ENCODE peak calls at places on chromosomes 11 and 22, in five cellular contexts. One of them, this sample, is unnamed.

GRCh38 chr11:94734563-94735275 is 33.4 kb upstream of the AMOTL1 start:
- DNase-seq in sigmoid colon: no peak
- DNase-seq in GM12865: no peak
- DNase-seq in tibial artery: no peak
- DNase-seq in epithelial cell of esophagus: peak; percentile 53
- DNase-seq in this sample: no peak

GRCh38 chr11:9039194-9039593 is 35.4 kb upstream of the NRIP3 start:
- DNase-seq in sigmoid colon: no peak
- DNase-seq in GM12865: peak; percentile 56
- DNase-seq in tibial artery: no peak
- DNase-seq in epithelial cell of esophagus: peak; percentile 87
- DNase-seq in this sample: no peak

GRCh38 chr11:61149624-61150615 is 11.3 kb downstream of the VPS37C start:
- DNase-seq in sigmoid colon: peak; percentile 32
- DNase-seq in GM12865: no peak
- DNase-seq in tibial artery: no peak
- DNase-seq in epithelial cell of esophagus: peak; percentile 8
- DNase-seq in this sample: no peak

GRCh38 chr11:57751676-57752253 is at the start of gene BTBD18:
- DNase-seq in sigmoid colon: no peak
- DNase-seq in GM12865: peak; percentile 54
- DNase-seq in tibial artery: no peak
- DNase-seq in epithelial cell of esophagus: peak; percentile 69
- DNase-seq in this sample: no peak

GRCh38 chr11:112401036-112401769 is 140.5 kb upstream of the PLET1 start:
- DNase-seq in sigmoid colon: no peak
- DNase-seq in GM12865: no peak
- DNase-seq in tibial artery: no peak
- DNase-seq in epithelial cell of esophagus: peak; percentile 60
- DNase-seq in this sample: no peak

GRCh38 chr11:127105578-127105977 is 105.0 kb upstream of the KIRREL3 start:
- DNase-seq in sigmoid colon: no peak
- DNase-seq in GM12865: no peak
- DNase-seq in tibial artery: no peak
- DNase-seq in epithelial cell of esophagus: no peak
- DNase-seq in this sample: no peak

GRCh38 chr11:120181446-120181992 is 29.3 kb upstream of the OAF start:
- DNase-seq in sigmoid colon: no peak
- DNase-seq in GM12865: no peak
- DNase-seq in tibial artery: peak; percentile 39
- DNase-seq in epithelial cell of esophagus: no peak
- DNase-seq in this sample: no peak

GRCh38 chr11:15744693-15745092 is 611.7 kb downstream of the SOX6 start:
- DNase-seq in sigmoid colon: no peak
- DNase-seq in GM12865: no peak
- DNase-seq in tibial artery: no peak
- DNase-seq in epithelial cell of esophagus: no peak
- DNase-seq in this sample: no peak

GRCh38 chr11:85269109-85269508 is 358.0 kb downstream of the DLG2 start:
- DNase-seq in sigmoid colon: no peak
- DNase-seq in GM12865: no peak
- DNase-seq in tibial artery: no peak
- DNase-seq in epithelial cell of esophagus: no peak
- DNase-seq in this sample: no peak

GRCh38 chr11:45400594-45400993 is 114.5 kb upstream of the SYT13 start:
- DNase-seq in sigmoid colon: no peak
- DNase-seq in GM12865: no peak
- DNase-seq in tibial artery: no peak
- DNase-seq in epithelial cell of esophagus: no peak
- DNase-seq in this sample: no peak

GRCh38 chr22:43127166-43127908 is 15.9 kb downstream of the MCAT start:
- DNase-seq in sigmoid colon: no peak
- DNase-seq in GM12865: no peak
- DNase-seq in tibial artery: no peak
- DNase-seq in epithelial cell of esophagus: peak; percentile 84
- DNase-seq in this sample: no peak

GRCh38 chr11:118911880-118912741 is 13.6 kb downstream of the BCL9L start:
- DNase-seq in sigmoid colon: peak; percentile 97
- DNase-seq in GM12865: peak; percentile 49
- DNase-seq in tibial artery: peak; percentile 95
- DNase-seq in epithelial cell of esophagus: peak; percentile 100
- DNase-seq in this sample: no peak

GRCh38 chr11:6782720-6783119 is at the start of gene OR2AG1:
- DNase-seq in sigmoid colon: no peak
- DNase-seq in GM12865: no peak
- DNase-seq in tibial artery: no peak
- DNase-seq in epithelial cell of esophagus: no peak
- DNase-seq in this sample: no peak

GRCh38 chr22:27296091-27296675 is 505.4 kb downstream of the MN1 start:
- DNase-seq in sigmoid colon: no peak
- DNase-seq in GM12865: no peak
- DNase-seq in tibial artery: no peak
- DNase-seq in epithelial cell of esophagus: no peak
- DNase-seq in this sample: no peak

GRCh38 chr22:26168934-26169311 is 339 bp upstream of the SEZ6L start:
- DNase-seq in sigmoid colon: no peak
- DNase-seq in GM12865: no peak
- DNase-seq in tibial artery: no peak
- DNase-seq in epithelial cell of esophagus: no peak
- DNase-seq in this sample: no peak

GRCh38 chr11:78586452-78587046 is 11.9 kb upstream of the NARS2 start:
- DNase-seq in sigmoid colon: no peak
- DNase-seq in GM12865: peak; percentile 48
- DNase-seq in tibial artery: no peak
- DNase-seq in epithelial cell of esophagus: peak; percentile 33
- DNase-seq in this sample: no peak

GRCh38 chr11:95081412-95081811 is 8.2 kb upstream of the ENDOD1 start:
- DNase-seq in sigmoid colon: peak; percentile 78
- DNase-seq in GM12865: no peak
- DNase-seq in tibial artery: peak; percentile 96
- DNase-seq in epithelial cell of esophagus: no peak
- DNase-seq in this sample: no peak

GRCh38 chr11:2259897-2260451 is 10.4 kb downstream of the ASCL2 start:
- DNase-seq in sigmoid colon: peak; percentile 50
- DNase-seq in GM12865: no peak
- DNase-seq in tibial artery: peak; percentile 54
- DNase-seq in epithelial cell of esophagus: no peak
- DNase-seq in this sample: no peak

GRCh38 chr22:24816841-24817240 is 10.8 kb downstream of the SGSM1 start:
- DNase-seq in sigmoid colon: peak; percentile 89
- DNase-seq in GM12865: no peak
- DNase-seq in tibial artery: no peak
- DNase-seq in epithelial cell of esophagus: no peak
- DNase-seq in this sample: no peak

GRCh38 chr11:118587952-118588351 is 15.7 kb downstream of the ARCN1 start:
- DNase-seq in sigmoid colon: no peak
- DNase-seq in GM12865: no peak
- DNase-seq in tibial artery: no peak
- DNase-seq in epithelial cell of esophagus: no peak
- DNase-seq in this sample: no peak

GRCh38 chr11:79400717-79401330 is 40.0 kb downstream of the TENM4 start:
- DNase-seq in sigmoid colon: no peak
- DNase-seq in GM12865: peak; percentile 48
- DNase-seq in tibial artery: no peak
- DNase-seq in epithelial cell of esophagus: peak; percentile 70
- DNase-seq in this sample: no peak

GRCh38 chr11:111456086-111456858 is 55.9 kb downstream of the BTG4 start:
- DNase-seq in sigmoid colon: no peak
- DNase-seq in GM12865: no peak
- DNase-seq in tibial artery: no peak
- DNase-seq in epithelial cell of esophagus: no peak
- DNase-seq in this sample: no peak

GRCh38 chr11:69435161-69435990 is 46.1 kb upstream of the LINC01488 start:
- DNase-seq in sigmoid colon: peak; percentile 50
- DNase-seq in GM12865: no peak
- DNase-seq in tibial artery: no peak
- DNase-seq in epithelial cell of esophagus: peak; percentile 17
- DNase-seq in this sample: no peak

GRCh38 chr22:19991395-19991644 is 25.3 kb downstream of the ARVCF start:
- DNase-seq in sigmoid colon: no peak
- DNase-seq in GM12865: no peak
- DNase-seq in tibial artery: no peak
- DNase-seq in epithelial cell of esophagus: no peak
- DNase-seq in this sample: no peak

GRCh38 chr11:65590240-65590738 is 5.3 kb downstream of the KCNK7 start:
- DNase-seq in sigmoid colon: peak; percentile 84
- DNase-seq in GM12865: no peak
- DNase-seq in tibial artery: no peak
- DNase-seq in epithelial cell of esophagus: no peak
- DNase-seq in this sample: no peak

GRCh38 chr11:32774081-32774480 is 20.4 kb downstream of the CCDC73 start:
- DNase-seq in sigmoid colon: no peak
- DNase-seq in GM12865: no peak
- DNase-seq in tibial artery: no peak
- DNase-seq in epithelial cell of esophagus: no peak
- DNase-seq in this sample: no peak

GRCh38 chr22:39630721-39631120 is 60.2 kb downstream of the CACNA1I start:
- DNase-seq in sigmoid colon: no peak
- DNase-seq in GM12865: no peak
- DNase-seq in tibial artery: no peak
- DNase-seq in epithelial cell of esophagus: no peak
- DNase-seq in this sample: no peak

GRCh38 chr22:20235453-20235991 is 32.6 kb downstream of the RTN4R start:
- DNase-seq in sigmoid colon: no peak
- DNase-seq in GM12865: no peak
- DNase-seq in tibial artery: no peak
- DNase-seq in epithelial cell of esophagus: no peak
- DNase-seq in this sample: no peak

GRCh38 chr22:23180893-23181762 is 819 bp downstream of the BCR start:
- DNase-seq in sigmoid colon: no peak
- DNase-seq in GM12865: peak; percentile 54
- DNase-seq in tibial artery: peak; percentile 73
- DNase-seq in epithelial cell of esophagus: peak; percentile 43
- DNase-seq in this sample: no peak

GRCh38 chr22:23180301-23180892 is at the start of gene BCR:
- DNase-seq in sigmoid colon: peak; percentile 89
- DNase-seq in GM12865: peak; percentile 77
- DNase-seq in tibial artery: peak; percentile 89
- DNase-seq in epithelial cell of esophagus: peak; percentile 83
- DNase-seq in this sample: no peak

GRCh38 chr22:23182289-23183106 is 2.2 kb downstream of the BCR start:
- DNase-seq in sigmoid colon: no peak
- DNase-seq in GM12865: peak; percentile 67
- DNase-seq in tibial artery: no peak
- DNase-seq in epithelial cell of esophagus: peak; percentile 80
- DNase-seq in this sample: no peak

GRCh38 chr22:23183107-23183698 is 2.9 kb downstream of the BCR start:
- DNase-seq in sigmoid colon: no peak
- DNase-seq in GM12865: no peak
- DNase-seq in tibial artery: peak; percentile 85
- DNase-seq in epithelial cell of esophagus: peak; percentile 63
- DNase-seq in this sample: no peak

DNA sequence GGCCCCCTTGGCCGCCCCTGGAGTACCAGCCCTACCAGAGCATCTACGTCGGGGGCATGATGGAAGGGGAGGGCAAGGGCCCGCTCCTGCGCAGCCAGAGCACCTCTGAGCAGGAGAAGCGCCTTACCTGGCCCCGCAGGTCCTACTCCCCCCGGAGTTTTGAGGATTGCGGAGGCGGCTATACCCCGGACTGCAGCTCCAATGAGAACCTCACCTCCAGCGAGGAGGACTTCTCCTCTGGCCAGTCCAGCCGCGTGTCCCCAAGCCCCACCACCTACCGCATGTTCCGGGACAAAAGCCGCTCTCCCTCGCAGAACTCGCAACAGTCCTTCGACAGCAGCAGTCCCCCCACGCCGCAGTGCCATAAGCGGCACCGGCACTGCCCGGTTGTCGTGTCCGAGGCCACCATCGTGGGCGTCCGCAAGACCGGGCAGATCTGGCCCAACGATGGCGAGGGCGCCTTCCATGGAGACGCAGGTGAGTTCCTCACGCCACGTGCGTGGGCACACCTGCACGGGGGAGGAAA is 1.5 kb downstream of the BCR start:
- DNase-seq in sigmoid colon: no peak
- DNase-seq in GM12865: no peak
- DNase-seq in tibial artery: peak; percentile 70
- DNase-seq in epithelial cell of esophagus: peak; percentile 9
- DNase-seq in this sample: no peak
- H3K4me3 ChIP-seq in sigmoid colon: peak overlapping the region; percentile 74
- H3K4me3 ChIP-seq in GM12865: peak overlapping the region; percentile 55
- H3K4me3 ChIP-seq in tibial artery: peak overlapping the region; percentile 69
- H3K4me3 ChIP-seq in epithelial cell of esophagus: peak overlapping the region; percentile 70
- H3K4me3 ChIP-seq in this sample: peak overlapping the region; percentile 67

DNA sequence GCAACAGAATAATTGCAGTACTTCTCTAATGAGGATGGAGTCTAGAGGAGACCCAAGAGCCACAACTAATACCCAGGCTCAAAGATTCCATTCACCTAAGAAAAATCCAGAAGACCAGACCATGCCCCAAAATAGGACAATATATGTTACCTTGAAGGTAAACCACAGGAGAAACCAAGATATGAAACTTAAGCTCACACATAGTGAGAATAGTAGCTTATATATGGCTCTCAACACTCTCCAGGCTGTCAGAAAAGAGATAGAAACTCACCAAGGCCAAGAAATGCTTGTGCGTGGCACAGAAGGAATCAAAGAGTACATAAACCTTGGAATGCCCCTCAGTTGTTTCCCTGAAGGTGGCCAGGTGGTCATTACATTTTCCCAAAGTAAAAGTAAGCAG is 9.1 kb downstream of the FAM111A start:
- DNase-seq in sigmoid colon: no peak
- DNase-seq in GM12865: peak; percentile 61
- DNase-seq in tibial artery: no peak
- DNase-seq in epithelial cell of esophagus: no peak
- DNase-seq in this sample: no peak
- H3K4me3 ChIP-seq in sigmoid colon: no peak overlapping the region
- H3K4me3 ChIP-seq in GM12865: peak overlapping the region; percentile 40
- H3K4me3 ChIP-seq in tibial artery: no peak overlapping the region
- H3K4me3 ChIP-seq in epithelial cell of esophagus: no peak overlapping the region
- H3K4me3 ChIP-seq in this sample: peak overlapping the region; percentile 33

GRCh38 chr22:50415426-50415825 is 59.4 kb downstream of the SBF1 start:
- DNase-seq in sigmoid colon: no peak
- DNase-seq in GM12865: no peak
- DNase-seq in tibial artery: no peak
- DNase-seq in epithelial cell of esophagus: no peak
- DNase-seq in this sample: no peak
- H3K4me3 ChIP-seq in sigmoid colon: no peak overlapping the region
- H3K4me3 ChIP-seq in GM12865: no peak overlapping the region
- H3K4me3 ChIP-seq in tibial artery: no peak overlapping the region
- H3K4me3 ChIP-seq in epithelial cell of esophagus: no peak overlapping the region
- H3K4me3 ChIP-seq in this sample: no peak overlapping the region

GRCh38 chr11:124867700-124868099 is 2.5 kb downstream of the ROBO3 start:
- DNase-seq in sigmoid colon: peak; percentile 63
- DNase-seq in GM12865: peak; percentile 29
- DNase-seq in tibial artery: no peak
- DNase-seq in epithelial cell of esophagus: peak; percentile 39
- DNase-seq in this sample: no peak

GRCh38 chr11:124865181-124865901 is at the start of gene ROBO3:
- DNase-seq in sigmoid colon: peak; percentile 56
- DNase-seq in GM12865: no peak
- DNase-seq in tibial artery: no peak
- DNase-seq in epithelial cell of esophagus: peak; percentile 14
- DNase-seq in this sample: no peak

GRCh38 chr11:124864176-124864891 is 898 bp upstream of the ROBO3 start:
- DNase-seq in sigmoid colon: peak; percentile 49
- DNase-seq in GM12865: no peak
- DNase-seq in tibial artery: no peak
- DNase-seq in epithelial cell of esophagus: no peak
- DNase-seq in this sample: no peak

GRCh38 chr11:124864892-124865180 is 396 bp upstream of the ROBO3 start:
- DNase-seq in sigmoid colon: no peak
- DNase-seq in GM12865: no peak
- DNase-seq in tibial artery: no peak
- DNase-seq in epithelial cell of esophagus: no peak
- DNase-seq in this sample: no peak

GRCh38 chr11:124865902-124866851 is 945 bp downstream of the ROBO3 start:
- DNase-seq in sigmoid colon: peak; percentile 66
- DNase-seq in GM12865: peak; percentile 19
- DNase-seq in tibial artery: no peak
- DNase-seq in epithelial cell of esophagus: peak; percentile 57
- DNase-seq in this sample: no peak
- H3K4me3 ChIP-seq in sigmoid colon: peak overlapping the region; percentile 30
- H3K4me3 ChIP-seq in GM12865: no peak overlapping the region
- H3K4me3 ChIP-seq in tibial artery: peak overlapping the region; percentile 44
- H3K4me3 ChIP-seq in epithelial cell of esophagus: no peak overlapping the region
- H3K4me3 ChIP-seq in this sample: no peak overlapping the region

This sample was measured in GM12864.